ENCODE peak calls at places on chromosome X, in ten cellular contexts. C is cardiac muscle cell, D is upper lobe of right lung, S is spleen, Z is breast epithelium, K is uterus, B is right lobe of liver, I is IMR-90, O is foreskin fibroblast, N is choroid plexus epithelial cell. M is an unnamed sample.

GRCh38 chrX:72030431-72030830 is 101.3 kb downstream of the RTL5 start:
- DNase-seq in N (no peak), B (peak), O (no peak), Z (no peak), K (no peak), S (no peak), C (no peak), I (no peak), D (no peak), M (no peak)

GRCh38 chrX:40947276-40947675 is 138.0 kb upstream of the USP9X start:
- DNase-seq in C (peak), K (no peak), O (peak), S (no peak), D (no peak), N (peak), Z (no peak), I (peak), B (no peak), M (no peak)

GRCh38 chrX:117985241-117985640 is 131.4 kb downstream of the KLHL13 start:
- DNase-seq in O (no peak), B (no peak), Z (no peak), S (no peak), D (no peak), I (peak), K (no peak), N (no peak), C (no peak), M (no peak)

GRCh38 chrX:8288590-8288989 is 117.5 kb upstream of the VCX2 start:
- DNase-seq in N (no peak), D (no peak), O (no peak), S (no peak), Z (no peak), I (no peak), B (no peak), K (no peak), C (no peak), M (no peak)

GRCh38 chrX:137441711-137442110 is 124.2 kb upstream of the ZIC3 start:
- DNase-seq in D (no peak), S (no peak), Z (no peak), O (no peak), I (no peak), B (no peak), K (no peak), N (no peak), C (no peak), M (no peak)

GRCh38 chrX:38327775-38328081 is 419 bp upstream of the RPGR start:
- DNase-seq in O (no peak), N (no peak), B (no peak), Z (no peak), D (no peak), C (no peak), I (no peak), K (no peak), S (no peak), M (no peak)

GRCh38 chrX:41785685-41786084 is 61.7 kb downstream of the GPR82 start:
- DNase-seq in B (no peak), D (no peak), N (no peak), O (peak), Z (no peak), K (no peak), S (no peak), I (peak), C (peak), M (no peak)

GRCh38 chrX:40076750-40077149 is 21.0 kb downstream of the BCOR start:
- DNase-seq in Z (no peak), C (peak), K (no peak), D (no peak), S (no peak), I (no peak), N (no peak), B (no peak), O (no peak), M (no peak)

GRCh38 chrX:1463581-1464281 is 11.0 kb upstream of the ASMTL start:
- DNase-seq in Z (no peak), O (no peak), D (peak), C (no peak), I (no peak), K (no peak), B (peak), N (no peak), S (peak), M (no peak)

GRCh38 chrX:13607356-13607995 is 38.1 kb downstream of the EGFL6 start:
- DNase-seq in S (no peak), I (no peak), D (no peak), O (no peak), Z (no peak), N (no peak), K (no peak), C (no peak), B (no peak), M (no peak)

GRCh38 chrX:154327026-154327820 is 31.6 kb downstream of the TKTL1 start:
- DNase-seq in B (no peak), Z (no peak), N (no peak), K (no peak), C (no peak), O (peak), S (no peak), I (no peak), D (no peak), M (no peak)

GRCh38 chrX:41923257-41923924 is at the start of gene CASK:
- DNase-seq in O (peak), K (peak), I (peak), N (peak), C (peak), S (peak), Z (peak), B (peak), D (peak), M (peak)

GRCh38 chrX:68942141-68942540 is 113.3 kb downstream of the EFNB1 start:
- DNase-seq in I (no peak), K (no peak), O (no peak), N (no peak), Z (no peak), S (peak), C (no peak), D (no peak), B (no peak), M (no peak)

GRCh38 chrX:38465686-38466085 is 95.7 kb upstream of the TSPAN7 start:
- DNase-seq in O (no peak), N (no peak), C (no peak), K (no peak), B (no peak), Z (no peak), S (no peak), D (no peak), I (no peak), M (no peak)

GRCh38 chrX:81120936-81121351 is 80.8 kb downstream of the HMGN5 start:
- DNase-seq in O (peak), Z (no peak), S (no peak), I (peak), C (peak), N (peak), B (peak), K (peak), D (no peak), M (peak)

GRCh38 chrX:143988356-143988755 is 104.5 kb downstream of the UBE2NL start:
- DNase-seq in O (no peak), B (no peak), Z (no peak), S (no peak), I (no peak), C (no peak), K (no peak), D (no peak), N (no peak), M (no peak)

GRCh38 chrX:54043696-54044125 is 562 bp downstream of the PHF8 start:
- DNase-seq in N (no peak), I (peak), B (no peak), S (peak), K (no peak), C (no peak), O (peak), D (peak), Z (peak), M (no peak)

GRCh38 chrX:104166735-104167436 is 633 bp downstream of the FAM199X start:
- DNase-seq in I (no peak), D (no peak), S (no peak), Z (no peak), B (peak), K (no peak), C (no peak), N (no peak), O (no peak), M (no peak)

GRCh38 chrX:19121898-19122640 is at the start of gene ADGRG2:
- DNase-seq in D (peak), C (peak), Z (no peak), O (no peak), K (peak), I (peak), S (no peak), N (peak), B (peak), M (no peak)

GRCh38 chrX:20973038-20973437 is 401.2 kb upstream of the CNKSR2 start:
- DNase-seq in K (no peak), I (no peak), C (no peak), O (no peak), B (no peak), S (no peak), D (no peak), N (no peak), Z (no peak), M (no peak)

GRCh38 chrX:149691794-149692193 is 20.1 kb upstream of the MAGEA11 start:
- DNase-seq in Z (no peak), O (no peak), I (no peak), N (no peak), S (no peak), K (no peak), D (no peak), C (no peak), B (no peak), M (no peak)

GRCh38 chrX:85052636-85053343 is 49.1 kb downstream of the APOOL start:
- DNase-seq in O (peak), I (peak), K (no peak), B (no peak), D (no peak), S (no peak), C (peak), N (peak), Z (no peak), M (peak)

GRCh38 chrX:153184787-153185186 is 5.7 kb downstream of the MAGEA1 start:
- DNase-seq in O (no peak), B (no peak), K (no peak), S (no peak), N (no peak), C (no peak), I (no peak), D (no peak), Z (no peak), M (no peak)

GRCh38 chrX:55356609-55357008 is 91.9 kb upstream of the PAGE3 start:
- DNase-seq in S (no peak), C (no peak), I (no peak), D (no peak), K (no peak), O (no peak), B (no peak), Z (no peak), N (no peak), M (no peak)

GRCh38 chrX:97267376-97267775 is 383.7 kb downstream of the RPA4 start:
- DNase-seq in S (no peak), K (no peak), C (peak), B (no peak), O (peak), I (peak), D (no peak), Z (no peak), N (peak), M (no peak)

GRCh38 chrX:133543654-133544053 is 128.4 kb upstream of the GPC4 start:
- DNase-seq in K (no peak), B (no peak), I (no peak), S (no peak), O (no peak), N (no peak), D (no peak), Z (no peak), C (no peak), M (no peak)

GRCh38 chrX:20229155-20229554 is 37.6 kb downstream of the RPS6KA3 start:
- DNase-seq in O (no peak), N (no peak), B (no peak), S (no peak), Z (no peak), C (no peak), K (no peak), I (no peak), D (no peak), M (no peak)

GRCh38 chrX:23952984-23953907 is 45.4 kb downstream of the CXorf58 start:
- DNase-seq in S (no peak), C (no peak), Z (no peak), O (no peak), B (no peak), I (no peak), N (peak), K (no peak), D (no peak), M (no peak)

GRCh38 chrX:48815266-48815665 is 11.0 kb upstream of the ERAS start:
- DNase-seq in C (no peak), I (no peak), D (no peak), B (no peak), S (no peak), K (no peak), N (no peak), Z (no peak), O (no peak), M (no peak)

GRCh38 chrX:65635371-65635770 is 32.1 kb upstream of the MSN start:
- DNase-seq in C (peak), O (peak), B (no peak), D (no peak), K (peak), N (no peak), I (no peak), Z (no peak), S (no peak), M (no peak)

GRCh38 chrX:50066318-50066937 is 134.4 kb downstream of the AKAP4 start:
- DNase-seq in B (no peak), D (no peak), I (no peak), S (no peak), Z (no peak), O (no peak), C (no peak), N (no peak), K (no peak), M (no peak)

GRCh38 chrX:73987166-73987565 is 316.8 kb upstream of the ZCCHC13 start:
- DNase-seq in Z (no peak), C (no peak), S (no peak), D (no peak), I (no peak), B (no peak), N (no peak), K (no peak), O (no peak), M (no peak)

GRCh38 chrX:318068-318738 is 393 bp downstream of the GTPBP6 start:
- DNase-seq in Z (peak), S (peak), O (peak), N (peak), D (peak), C (peak), I (peak), B (peak), K (peak), M (peak)

GRCh38 chrX:102498732-102499131 is 17.8 kb downstream of the TMSB15A start:
- DNase-seq in I (no peak), K (no peak), S (no peak), B (no peak), O (no peak), Z (no peak), C (no peak), N (no peak), D (no peak), M (no peak)

GRCh38 chrX:123884809-123885408 is 25.1 kb downstream of the XIAP start:
- DNase-seq in I (peak), N (peak), Z (no peak), O (no peak), K (no peak), B (no peak), D (no peak), S (no peak), C (peak), M (peak)

GRCh38 chrX:29542147-29542546 is 673.2 kb upstream of the MAGEB2 start:
- DNase-seq in Z (no peak), I (no peak), S (no peak), K (no peak), N (no peak), B (no peak), C (no peak), O (no peak), D (no peak), M (no peak)

GRCh38 chrX:154719132-154719675 is 31.7 kb downstream of the GAB3 start:
- DNase-seq in C (peak), I (peak), Z (no peak), O (no peak), S (no peak), B (no peak), K (no peak), N (peak), D (no peak), M (no peak)

GRCh38 chrX:1170243-1170642 is 42.2 kb downstream of the CRLF2 start:
- DNase-seq in I (no peak), D (no peak), B (peak), K (no peak), O (no peak), C (no peak), Z (peak), N (peak), S (peak), M (no peak)

DNA sequence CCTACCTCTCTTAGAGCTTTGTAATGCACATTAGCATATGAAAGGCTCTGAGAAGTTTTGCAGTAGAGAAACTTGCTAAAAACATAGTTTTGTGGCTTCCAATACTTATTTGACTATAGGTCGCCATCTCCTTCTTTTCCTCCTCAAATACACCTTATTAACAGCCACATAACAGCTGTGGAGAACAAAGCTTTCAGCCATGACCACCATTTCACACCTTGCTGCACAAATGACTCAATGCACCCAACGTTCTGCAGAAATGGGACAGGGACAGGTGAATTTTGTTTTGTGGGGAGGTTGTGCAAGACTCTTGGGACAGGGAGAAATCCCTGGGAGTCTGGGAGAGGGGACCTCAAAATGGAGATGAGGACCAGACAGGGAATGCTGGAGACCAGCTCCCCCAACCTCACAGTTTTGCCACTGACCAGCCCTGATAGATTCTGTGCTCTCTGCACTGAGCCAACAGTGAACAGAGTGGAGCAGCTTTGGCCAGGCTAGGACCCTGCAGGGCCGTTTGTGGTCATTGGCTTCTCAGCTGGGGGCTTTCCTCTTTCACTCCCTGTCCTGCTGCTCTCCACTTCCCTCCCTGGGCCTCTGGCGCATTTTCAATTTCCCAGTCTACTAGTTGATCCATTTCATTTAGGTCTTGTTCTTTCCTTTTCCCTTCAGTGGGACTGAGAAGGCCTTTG is 16.6 kb downstream of the FRMPD3 start:
- DNase-seq in S (no peak), B (no peak), K (no peak), D (no peak), N (no peak), Z (no peak), I (no peak), O (no peak), C (no peak), M (no peak)
- H3K4me3 ChIP-seq in S (no peak), B (no peak), K (no peak), D (no peak), N (no peak), Z (no peak), I (no peak), O (no peak), C (no peak), M (no peak)

DNA sequence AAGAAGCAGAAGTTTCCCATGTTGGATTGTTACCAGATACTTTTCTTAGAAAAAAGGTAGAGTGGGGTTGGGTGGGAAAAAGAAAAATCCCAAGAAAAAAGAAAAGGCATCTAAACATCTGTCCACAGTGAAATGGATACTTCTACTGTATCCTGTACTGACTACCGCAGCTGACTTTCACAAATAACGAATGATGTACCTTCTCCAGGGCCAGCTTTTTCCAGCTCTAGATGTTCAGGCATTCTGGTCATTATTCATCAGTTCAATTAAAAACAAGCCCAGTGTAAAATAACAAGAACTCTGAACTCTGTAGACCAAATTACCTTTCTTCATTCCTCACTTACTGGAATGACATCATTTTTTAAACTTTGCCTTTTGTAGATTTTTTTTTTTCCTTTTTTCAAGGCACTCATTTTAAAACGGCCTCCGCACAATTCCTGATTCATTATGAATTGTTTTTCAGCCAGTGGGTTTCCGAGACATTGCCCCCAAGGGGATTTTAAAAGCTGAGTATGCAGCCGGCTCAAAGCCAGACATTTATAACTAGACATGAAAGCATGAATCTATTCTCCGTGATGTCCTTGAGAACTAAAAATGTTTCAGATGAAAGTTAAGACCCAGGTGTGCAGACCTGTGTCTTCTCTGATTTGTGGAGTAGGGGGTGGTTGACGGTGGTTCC is 113.5 kb downstream of the PRKX start:
- DNase-seq in B (no peak), O (no peak), D (no peak), N (peak), S (no peak), I (no peak), C (peak), K (no peak), Z (no peak), M (no peak)
- TF ChIP-seq CTCF in B (no peak), O (no peak), D (no peak), N (no peak), S (no peak), I (no peak), C (no peak), K (no peak), Z (no peak), M (no peak)

DNA sequence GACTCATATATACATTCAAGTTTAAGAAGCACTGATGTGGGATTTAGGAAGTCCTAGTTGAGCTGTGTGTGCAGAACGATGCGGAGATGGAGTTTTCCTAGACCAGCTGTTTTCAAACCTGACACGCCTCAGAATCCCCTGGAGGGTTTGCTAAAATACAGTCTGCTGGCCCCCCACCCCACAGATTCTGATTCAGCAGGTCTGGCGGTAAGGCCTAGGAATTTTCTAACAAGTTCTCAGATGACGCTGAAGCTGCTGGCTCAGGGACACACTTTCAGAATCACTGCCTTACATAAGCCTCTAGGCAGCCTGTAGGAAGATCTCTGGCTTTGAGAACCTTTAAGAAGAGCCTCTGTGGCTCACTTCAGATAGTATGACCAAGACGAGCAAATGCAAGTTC is 73.1 kb downstream of the PHEX start:
- DNase-seq in C (peak), B (no peak), N (peak), O (no peak), Z (no peak), I (peak), D (no peak), K (peak), S (no peak), M (no peak)
- H3K4me3 ChIP-seq in C (no peak), B (no peak), N (no peak), O (no peak), Z (no peak), I (no peak), D (no peak), K (no peak), S (no peak), M (no peak)

GRCh38 chrX:46840946-46841740 is 4.3 kb downstream of the RP2 start:
- DNase-seq in N (no peak), B (no peak), S (no peak), K (no peak), O (no peak), C (peak), D (no peak), I (no peak), Z (no peak), M (peak)
- TF ChIP-seq CTCF in N (no peak), B (no peak), S (no peak), K (no peak), O (no peak), C (no peak), D (no peak), I (no peak), Z (no peak), M (no peak)

GRCh38 chrX:129823523-129823922 is 20.2 kb downstream of the ZDHHC9 start:
- DNase-seq in N (no peak), K (no peak), O (no peak), I (no peak), B (no peak), S (no peak), D (no peak), Z (no peak), C (no peak), M (no peak)
- H3K4me3 ChIP-seq in N (no peak), K (no peak), O (no peak), I (no peak), B (no peak), S (no peak), D (no peak), Z (no peak), C (no peak), M (no peak)

GRCh38 chrX:119067023-119067739 is 5.6 kb upstream of the CT47C1 start:
- DNase-seq in D (no peak), Z (peak), K (peak), N (peak), S (no peak), I (peak), O (peak), B (peak), C (peak), M (peak)
- TF ChIP-seq CTCF in D (peak), Z (no peak), K (peak), N (peak), S (peak), I (peak), O (peak), B (peak), C (peak), M (peak)